ENCODE peak calls at places on chromosomes 4 and X, in seven cellular contexts. Z is aorta, I is stomach, S is adrenal gland, G is H9, B is GM23248, C is lower lobe of right lung. N is an unnamed sample. For H3K4me1, the result is how much of the 10 kb centered on the place peaks cover.

GRCh38 chrX:53356186-53356585 is 66.3 kb downstream of the SMC1A start:
- DNase-seq in I (no peak), B (peak), C (no peak), G (peak), Z (no peak), S (peak), N (no peak)

GRCh38 chr4:184612089-184612488 is 37.2 kb downstream of the CASP3 start:
- DNase-seq in I (no peak), S (no peak), G (no peak), B (no peak), Z (no peak), C (no peak), N (no peak)

GRCh38 chr4:48375651-48376291 is 34.4 kb downstream of the SLAIN2 start:
- DNase-seq in S (peak), I (peak), C (no peak), G (no peak), Z (no peak), B (peak), N (peak)

GRCh38 chr4:7023901-7024300 is 19.3 kb upstream of the TADA2B start:
- DNase-seq in S (no peak), B (no peak), C (no peak), I (no peak), G (no peak), Z (no peak), N (no peak)

GRCh38 chr4:51836531-51836930 is 6.4 kb upstream of the DCUN1D4 start:
- DNase-seq in S (no peak), Z (no peak), C (no peak), G (no peak), I (no peak), B (peak), N (no peak)

GRCh38 chrX:39519213-39519544 is 578.6 kb downstream of the BCOR start:
- DNase-seq in I (peak), Z (no peak), G (no peak), C (no peak), B (peak), S (no peak), N (no peak)

GRCh38 chr4:55143858-55144257 is 18.5 kb upstream of the KDR start:
- DNase-seq in C (no peak), Z (no peak), I (no peak), S (no peak), G (no peak), B (no peak), N (no peak)

GRCh38 chrX:1316527-1316926 is 20.1 kb upstream of the IL3RA start:
- DNase-seq in Z (peak), C (peak), S (peak), I (peak), B (no peak), G (no peak), N (peak)

GRCh38 chr4:172709376-172709775 is 459.2 kb upstream of the GALNT7 start:
- DNase-seq in G (peak), Z (no peak), I (no peak), S (no peak), C (no peak), B (no peak), N (no peak)

GRCh38 chrX:19291086-19291485 is 52.6 kb upstream of the PDHA1 start:
- DNase-seq in C (no peak), B (no peak), S (no peak), Z (no peak), G (peak), I (no peak), N (no peak)

GRCh38 chr4:113397114-113397701 is 347.8 kb downstream of the ANK2 start:
- DNase-seq in G (no peak), B (peak), Z (peak), S (peak), I (no peak), C (no peak), N (no peak)

GRCh38 chr4:183639291-183639690 is 19.7 kb downstream of the RWDD4 start:
- DNase-seq in B (peak), Z (no peak), C (no peak), G (no peak), I (no peak), S (no peak), N (no peak)

GRCh38 chr4:102616661-102617060 is 115.5 kb downstream of the NFKB1 start:
- DNase-seq in Z (no peak), S (no peak), I (no peak), G (peak), C (no peak), B (no peak), N (no peak)

GRCh38 chr4:146959692-146960091 is 14.0 kb upstream of the TTC29 start:
- DNase-seq in Z (no peak), G (no peak), C (no peak), B (peak), S (no peak), I (no peak), N (no peak)

GRCh38 chr4:31415629-31416028 is 695.5 kb downstream of the PCDH7 start:
- DNase-seq in S (no peak), I (no peak), C (no peak), G (no peak), Z (no peak), B (no peak), N (no peak)

GRCh38 chr4:8261851-8262535 is 7.6 kb upstream of the HTRA3 start:
- DNase-seq in B (no peak), G (no peak), I (no peak), S (no peak), Z (no peak), C (no peak), N (no peak)

GRCh38 chrX:40831750-40832149 is 96.4 kb upstream of the MED14 start:
- DNase-seq in G (no peak), Z (no peak), I (no peak), B (no peak), S (no peak), C (no peak), N (no peak)

GRCh38 chrX:95076449-95076848 is 1402.4 kb downstream of the FAM133A start:
- DNase-seq in B (peak), Z (no peak), I (no peak), S (no peak), G (no peak), C (no peak), N (no peak)

GRCh38 chr4:1208970-1209704 is 36.8 kb upstream of the SPON2 start:
- DNase-seq in Z (peak), B (no peak), G (no peak), S (peak), C (peak), I (no peak), N (peak)

GRCh38 chrX:10167573-10167972 is 10.8 kb downstream of the CLCN4 start:
- DNase-seq in G (no peak), I (no peak), B (no peak), Z (no peak), S (no peak), C (no peak), N (no peak)

GRCh38 chrX:154696328-154697045 is 43.1 kb upstream of the CTAG2 start:
- DNase-seq in B (peak), S (peak), I (no peak), G (no peak), Z (no peak), C (no peak), N (no peak)

GRCh38 chr4:45033676-45034410 is 307.5 kb upstream of the GNPDA2 start:
- DNase-seq in G (peak), B (no peak), S (no peak), Z (no peak), C (no peak), I (no peak), N (no peak)

GRCh38 chrX:145620666-145621065 is 197.0 kb upstream of the SLITRK2 start:
- DNase-seq in Z (no peak), I (no peak), C (no peak), S (no peak), B (no peak), G (no peak), N (no peak)

GRCh38 chrX:69374569-69374968 is 129.6 kb upstream of the NALF2 start:
- DNase-seq in I (no peak), G (no peak), Z (no peak), B (no peak), S (no peak), C (no peak), N (no peak)

GRCh38 chrX:1185556-1185955 is 26.9 kb downstream of the CRLF2 start:
- DNase-seq in C (no peak), B (no peak), I (no peak), S (no peak), G (peak), Z (no peak), N (no peak)

GRCh38 chr4:36152712-36153111 is 91.6 kb downstream of the ARAP2 start:
- DNase-seq in S (no peak), G (no peak), I (no peak), Z (no peak), C (no peak), B (no peak), N (no peak)

GRCh38 chrX:151393514-151393913 is 3.5 kb upstream of the VMA21 start:
- DNase-seq in S (no peak), I (no peak), B (no peak), C (no peak), Z (no peak), G (peak), N (no peak)

GRCh38 chr4:154329268-154329858 is 162.2 kb downstream of the DCHS2 start:
- DNase-seq in G (no peak), C (no peak), I (no peak), B (peak), S (no peak), Z (no peak), N (no peak)

GRCh38 chr4:9979101-9979815 is 42.0 kb downstream of the SLC2A9 start:
- DNase-seq in I (no peak), C (no peak), Z (no peak), S (no peak), B (no peak), G (peak), N (no peak)

GRCh38 chr4:158299459-158300007 is 89.2 kb downstream of the TMEM144 start:
- DNase-seq in G (no peak), B (no peak), Z (no peak), S (no peak), I (no peak), C (no peak), N (no peak)

GRCh38 chr4:40688446-40689095 is 58.9 kb upstream of the RBM47 start:
- DNase-seq in B (no peak), Z (no peak), G (no peak), S (no peak), C (no peak), I (no peak), N (no peak)

GRCh38 chrX:427812-428725 is 41.4 kb upstream of the PPP2R3B start:
- DNase-seq in I (no peak), G (peak), Z (no peak), B (peak), C (peak), S (no peak), N (no peak)

GRCh38 chrX:50700921-50701320 is 113.1 kb downstream of the SHROOM4 start:
- DNase-seq in S (peak), B (peak), G (no peak), C (no peak), Z (no peak), I (no peak), N (no peak)

GRCh38 chrX:50691820-50692219 is 122.2 kb downstream of the SHROOM4 start:
- DNase-seq in I (no peak), B (peak), C (no peak), G (peak), S (no peak), Z (no peak), N (no peak)

GRCh38 chrX:50698944-50699343 is 115.0 kb downstream of the SHROOM4 start:
- DNase-seq in Z (no peak), B (no peak), C (no peak), G (no peak), S (no peak), I (no peak), N (no peak)

DNA sequence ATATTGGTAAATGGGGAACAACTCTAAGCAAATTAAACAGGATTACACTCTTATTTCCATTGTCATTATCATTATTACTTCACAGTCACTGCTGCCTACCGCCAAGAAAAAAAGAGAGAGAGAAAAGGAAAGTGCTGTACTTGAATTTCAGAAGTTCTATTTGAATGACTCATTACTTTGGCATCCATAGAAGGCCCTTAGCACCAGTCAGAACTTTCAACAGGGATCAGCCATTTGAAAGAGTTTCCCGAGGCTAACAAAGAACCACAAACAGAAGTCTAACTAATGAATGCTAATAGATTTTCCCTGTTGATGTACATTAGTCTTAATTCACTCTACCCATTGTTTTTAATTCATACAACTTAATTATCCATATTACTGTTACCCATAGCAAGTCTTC is 116.3 kb downstream of the SHROOM4 start:
- DNase-seq in I (no peak), B (peak), C (no peak), Z (no peak), G (no peak), S (peak), N (no peak)
- H3K4me1 ChIP-seq in I (under half), B (under half), C (under half), Z (under half), G (under half), S (under half), N (under half)

DNA sequence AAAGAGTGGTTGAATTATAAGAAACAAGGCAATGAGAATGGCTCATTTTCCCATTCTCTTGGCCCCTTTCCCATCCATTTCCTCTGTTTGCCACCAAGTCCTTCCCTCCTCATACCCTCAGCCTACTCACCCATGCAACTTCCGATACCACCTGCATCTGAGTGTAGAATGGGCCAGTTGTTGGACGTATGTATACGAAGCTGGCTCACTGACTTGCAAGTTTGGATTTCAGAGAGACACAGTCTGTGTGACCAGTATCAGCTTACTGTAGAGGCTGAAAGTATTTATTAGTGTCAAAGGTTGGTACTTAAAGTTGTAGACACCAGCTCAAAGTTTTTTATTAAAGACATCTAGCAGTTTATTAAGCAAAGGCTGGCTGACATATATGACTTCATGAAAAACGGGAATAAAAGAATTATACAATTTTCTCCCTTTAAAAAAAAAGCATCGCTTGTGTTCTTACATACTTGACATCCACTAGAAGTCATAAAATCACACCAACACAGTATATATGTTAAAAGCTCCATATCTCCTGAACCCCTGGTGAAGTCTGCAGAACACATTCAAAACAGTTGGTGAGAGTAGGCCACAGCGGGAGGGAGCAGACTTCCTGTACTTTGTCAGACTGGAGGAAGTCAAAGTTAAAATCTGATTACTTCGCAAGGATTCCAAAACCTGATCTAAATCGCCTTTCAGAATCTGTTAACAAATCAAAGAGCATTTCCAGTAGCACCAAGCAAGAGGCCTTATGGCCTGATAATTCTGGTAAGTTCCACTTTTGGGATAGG is 22.4 kb upstream of the STIM2 start:
- DNase-seq in B (no peak), S (no peak), G (no peak), C (no peak), I (no peak), Z (no peak), N (no peak)
- H3K4me1 ChIP-seq in B (under half), S (under half), G (under half), C (under half), I (under half), Z (under half), N (under half)

DNA sequence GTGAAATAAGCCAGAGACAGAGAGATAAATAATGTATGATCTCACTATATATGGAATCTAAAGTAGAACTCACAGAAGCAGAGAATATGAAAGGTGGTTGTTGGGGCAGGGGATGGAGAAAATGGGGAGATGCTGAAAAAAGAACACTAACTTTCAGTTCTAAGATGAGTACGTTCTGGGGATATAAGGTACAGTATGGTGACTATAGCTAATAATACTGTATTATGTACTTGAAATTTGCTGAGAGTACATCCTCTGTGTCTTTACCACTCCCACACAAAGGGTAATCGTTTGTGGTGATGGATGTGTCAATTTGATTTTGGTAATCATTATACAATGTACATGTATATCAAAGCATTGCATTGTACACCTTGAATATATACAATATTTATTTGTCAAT is 6.6 kb downstream of the FBXL5 start:
- DNase-seq in G (no peak), S (no peak), Z (no peak), C (no peak), I (no peak), B (no peak), N (no peak)
- H3K4me1 ChIP-seq in G (under half), S (half or more), Z (under half), C (half or more), I (under half), B (under half), N (under half)

DNA sequence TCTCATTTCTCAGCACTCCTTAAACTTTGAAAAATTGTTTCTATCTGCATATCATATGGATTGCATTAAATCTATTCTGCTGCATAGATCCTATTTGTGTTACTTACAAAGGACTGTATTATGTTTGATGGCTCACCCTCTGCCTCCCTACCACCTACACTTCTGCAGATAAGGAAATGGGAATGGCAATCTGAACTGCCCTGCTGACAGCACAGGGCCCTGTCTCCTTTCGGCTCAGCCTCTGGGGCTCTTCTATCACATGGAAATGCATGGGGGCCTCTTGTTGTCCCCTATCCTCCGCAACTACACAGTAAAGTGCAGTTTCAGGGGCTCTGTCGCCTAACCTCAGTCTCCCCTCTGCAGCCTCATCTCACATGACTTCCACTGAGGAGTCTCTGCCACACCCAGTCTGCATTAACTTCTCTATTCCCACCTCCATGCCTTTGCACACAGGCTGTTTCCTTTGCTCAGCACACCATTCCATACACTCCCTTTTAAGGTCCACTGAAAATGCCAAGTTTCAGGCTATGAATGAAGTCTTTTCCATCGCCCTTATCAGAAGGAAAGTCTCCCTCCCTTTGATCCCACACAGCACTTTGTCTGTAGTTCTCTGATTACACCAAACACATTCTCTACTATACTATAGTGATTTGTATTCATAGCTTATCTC is 12.5 kb downstream of the RELL1 start:
- DNase-seq in C (no peak), S (no peak), Z (no peak), I (no peak), G (no peak), B (no peak), N (no peak)
- H3K4me1 ChIP-seq in C (under half), S (under half), Z (under half), I (under half), G (under half), B (under half), N (under half)

GRCh38 chr4:139767585-139767984 is 102.0 kb downstream of the MGST2 start:
- DNase-seq in G (no peak), Z (no peak), I (no peak), B (no peak), C (no peak), S (no peak), N (no peak)
- H3K4me1 ChIP-seq in G (under half), Z (under half), I (under half), B (under half), C (under half), S (under half), N (under half)